ENCODE peak calls at places on chromosomes 13 and 19, in four cellular contexts. One of them, this sample, is unnamed.
A peak's percentile ranks its signal among the peaks of the same experiment; 100 is the strongest.

GRCh38 chr19:11164879-11165406 is 9.4 kb upstream of the SPC24 start:
- DNase-seq in mesendoderm: no peak
- DNase-seq in H9: no peak
- DNase-seq in IMR-90: peak; percentile 61
- DNase-seq in this sample: no peak

GRCh38 chr19:53132231-53132991 is at the start of gene ZNF415:
- DNase-seq in IMR-90: peak; percentile 67
- DNase-seq in H9: peak; percentile 88
- DNase-seq in mesendoderm: peak; percentile 89
- DNase-seq in this sample: peak; percentile 38

GRCh38 chr19:47479701-47480503 is 4.1 kb downstream of the KPTN start:
- DNase-seq in mesendoderm: peak; percentile 83
- DNase-seq in IMR-90: no peak
- DNase-seq in H9: peak; percentile 88
- DNase-seq in this sample: peak; percentile 51

GRCh38 chr19:52369463-52370340 is at the start of gene ZNF880:
- DNase-seq in mesendoderm: peak; percentile 96
- DNase-seq in H9: peak; percentile 87
- DNase-seq in IMR-90: peak; percentile 89
- DNase-seq in this sample: peak; percentile 71

GRCh38 chr13:41315466-41316047 is 4.5 kb downstream of the NAA16 start:
- DNase-seq in IMR-90: peak; percentile 27
- DNase-seq in mesendoderm: no peak
- DNase-seq in H9: no peak
- DNase-seq in this sample: no peak

GRCh38 chr13:59247166-59247565 is 916.6 kb downstream of the DIAPH3 start:
- DNase-seq in mesendoderm: no peak
- DNase-seq in IMR-90: no peak
- DNase-seq in H9: no peak
- DNase-seq in this sample: no peak

GRCh38 chr13:104553156-104553555 is 1486.9 kb upstream of the SLC10A2 start:
- DNase-seq in IMR-90: peak; percentile 1
- DNase-seq in mesendoderm: no peak
- DNase-seq in H9: no peak
- DNase-seq in this sample: no peak

GRCh38 chr19:46788968-46789338 is 559 bp upstream of the SLC1A5 start:
- DNase-seq in IMR-90: no peak
- DNase-seq in mesendoderm: no peak
- DNase-seq in H9: no peak
- DNase-seq in this sample: no peak

GRCh38 chr19:577439-578392 is 5.3 kb downstream of the BSG start:
- DNase-seq in H9: no peak
- DNase-seq in IMR-90: no peak
- DNase-seq in mesendoderm: no peak
- DNase-seq in this sample: no peak

GRCh38 chr13:48110132-48110868 is 15.4 kb upstream of the MED4 start:
- DNase-seq in mesendoderm: no peak
- DNase-seq in IMR-90: no peak
- DNase-seq in H9: no peak
- DNase-seq in this sample: no peak

GRCh38 chr13:29428310-29428991 is 167.0 kb downstream of the SLC7A1 start:
- DNase-seq in H9: peak; percentile 73
- DNase-seq in mesendoderm: peak; percentile 88
- DNase-seq in IMR-90: no peak
- DNase-seq in this sample: peak; percentile 71

GRCh38 chr13:37295046-37295445 is 189.6 kb upstream of the CSNK1A1L start:
- DNase-seq in mesendoderm: no peak
- DNase-seq in IMR-90: no peak
- DNase-seq in H9: no peak
- DNase-seq in this sample: no peak

GRCh38 chr13:30569901-30570576 is 47.7 kb upstream of the USPL1 start:
- DNase-seq in mesendoderm: peak; percentile 69
- DNase-seq in H9: peak; percentile 37
- DNase-seq in IMR-90: peak; percentile 99
- DNase-seq in this sample: peak; percentile 40

GRCh38 chr19:27717825-27718224 is 1495.1 kb downstream of the UQCRFS1 start:
- DNase-seq in mesendoderm: no peak
- DNase-seq in H9: no peak
- DNase-seq in IMR-90: no peak
- DNase-seq in this sample: no peak
- H4K5ac ChIP-seq in mesendoderm: no peak overlapping the region
- H4K5ac ChIP-seq in H9: no peak overlapping the region
- H4K5ac ChIP-seq in IMR-90: no peak overlapping the region
- H4K5ac ChIP-seq in this sample: no peak overlapping the region

DNA sequence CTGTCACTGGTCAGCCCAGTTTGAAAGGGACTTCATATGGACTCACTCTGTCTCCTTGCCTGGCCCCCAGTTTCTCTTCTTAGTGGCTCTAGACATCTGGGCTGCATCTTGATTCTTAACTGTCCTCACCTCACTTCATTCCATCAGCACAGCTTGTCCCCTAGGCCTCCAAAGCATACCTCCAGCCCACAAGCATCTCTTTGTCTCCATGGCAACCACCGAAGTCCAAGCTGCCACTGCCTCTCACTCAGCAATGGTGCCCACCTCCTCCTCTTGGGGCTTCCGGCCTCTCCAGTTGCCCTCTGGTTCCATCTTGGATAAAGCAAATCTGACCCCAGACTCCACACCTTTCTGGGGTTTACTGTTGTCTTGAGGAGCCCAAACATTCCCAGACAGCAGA is 9.9 kb upstream of the KLHL26 start:
- DNase-seq in mesendoderm: no peak
- DNase-seq in H9: no peak
- DNase-seq in IMR-90: no peak
- DNase-seq in this sample: no peak
- H4K5ac ChIP-seq in mesendoderm: no peak overlapping the region
- H4K5ac ChIP-seq in H9: no peak overlapping the region
- H4K5ac ChIP-seq in IMR-90: no peak overlapping the region
- H4K5ac ChIP-seq in this sample: no peak overlapping the region

GRCh38 chr13:109199280-109199679 is 569.9 kb downstream of the MYO16 start:
- DNase-seq in H9: no peak
- DNase-seq in mesendoderm: no peak
- DNase-seq in IMR-90: no peak
- DNase-seq in this sample: no peak

GRCh38 chr13:109203587-109203986 is 574.2 kb downstream of the MYO16 start:
- DNase-seq in IMR-90: no peak
- DNase-seq in mesendoderm: no peak
- DNase-seq in H9: no peak
- DNase-seq in this sample: no peak

GRCh38 chr13:109196896-109197295 is 567.5 kb downstream of the MYO16 start:
- DNase-seq in IMR-90: no peak
- DNase-seq in H9: peak; percentile 67
- DNase-seq in mesendoderm: peak; percentile 68
- DNase-seq in this sample: no peak

GRCh38 chr13:109200556-109200955 is 571.1 kb downstream of the MYO16 start:
- DNase-seq in H9: no peak
- DNase-seq in IMR-90: peak; percentile 6
- DNase-seq in mesendoderm: no peak
- DNase-seq in this sample: no peak

DNA sequence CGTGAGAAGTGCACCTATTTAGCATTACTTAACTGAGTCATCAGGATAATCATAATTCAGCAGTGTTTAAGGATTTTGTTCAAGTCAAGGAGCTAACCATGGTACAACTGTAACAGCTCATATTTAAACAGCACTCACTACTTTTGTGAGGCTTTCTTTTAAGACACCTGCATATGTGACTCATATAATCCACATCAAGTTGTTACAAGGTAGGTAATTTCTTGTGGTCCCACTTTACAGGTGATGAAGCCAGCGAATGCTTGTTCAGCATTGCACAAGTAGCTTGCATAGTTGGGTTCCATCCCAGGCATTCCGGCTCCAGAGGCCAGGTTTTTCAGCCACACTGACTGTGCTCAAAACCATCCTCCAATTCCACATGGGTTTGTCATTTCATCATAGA is 569.2 kb downstream of the MYO16 start:
- DNase-seq in mesendoderm: no peak
- DNase-seq in IMR-90: peak; percentile 31
- DNase-seq in H9: no peak
- DNase-seq in this sample: no peak
- H4K5ac ChIP-seq in mesendoderm: no peak overlapping the region
- H4K5ac ChIP-seq in IMR-90: no peak overlapping the region
- H4K5ac ChIP-seq in H9: no peak overlapping the region
- H4K5ac ChIP-seq in this sample: no peak overlapping the region

GRCh38 chr19:17862711-17863519 is 3.2 kb downstream of the RPL18A start:
- DNase-seq in mesendoderm: no peak
- DNase-seq in IMR-90: no peak
- DNase-seq in H9: no peak
- DNase-seq in this sample: no peak
- H4K5ac ChIP-seq in mesendoderm: no peak overlapping the region
- H4K5ac ChIP-seq in IMR-90: no peak overlapping the region
- H4K5ac ChIP-seq in H9: no peak overlapping the region
- H4K5ac ChIP-seq in this sample: no peak overlapping the region

DNA sequence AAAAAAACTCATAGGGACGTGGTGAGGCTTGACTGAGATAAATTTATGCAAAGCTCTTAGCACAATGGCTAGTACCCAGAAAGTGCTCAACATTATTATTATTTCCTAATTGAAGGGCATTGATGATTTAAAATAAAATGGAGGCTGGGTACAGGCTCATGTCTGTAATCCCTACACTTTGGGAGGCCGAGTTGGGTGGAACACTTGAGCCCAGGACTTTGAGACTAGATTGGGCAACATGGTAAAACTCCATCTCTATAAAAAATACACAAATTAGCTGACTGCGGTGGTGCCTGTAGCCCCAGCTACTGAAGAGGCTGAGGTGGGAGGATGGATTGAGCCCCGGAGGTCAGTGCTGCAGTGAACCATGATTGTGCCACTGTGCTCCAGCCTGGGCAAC is 49.6 kb downstream of the LRCH1 start:
- DNase-seq in IMR-90: no peak
- DNase-seq in H9: no peak
- DNase-seq in mesendoderm: no peak
- DNase-seq in this sample: no peak
- H4K5ac ChIP-seq in IMR-90: no peak overlapping the region
- H4K5ac ChIP-seq in H9: no peak overlapping the region
- H4K5ac ChIP-seq in mesendoderm: no peak overlapping the region
- H4K5ac ChIP-seq in this sample: no peak overlapping the region